ENCODE peak calls at places on chromosomes 6 and 20, in six cellular contexts. One of them, this sample, is unnamed.

GRCh38 chr6:105428342-105428957 is 25.6 kb upstream of the PREP start:
- DNase-seq in AG08396: peak
- DNase-seq in GM23248: peak
- DNase-seq in nephron progenitor cell: no peak
- DNase-seq in stimulated activated CD8-positive, alpha-beta memory T cell treated with anti-CD3 and anti-CD28 coated beads, Interleukin-7, amount 100 ng/mL, for 48 hours: no peak
- DNase-seq in naive thymus-derived CD8-positive, alpha-beta T cell: no peak
- DNase-seq in this sample: no peak

GRCh38 chr20:51411867-51412266 is 130.7 kb downstream of the NFATC2 start:
- DNase-seq in AG08396: no peak
- DNase-seq in GM23248: no peak
- DNase-seq in nephron progenitor cell: no peak
- DNase-seq in stimulated activated CD8-positive, alpha-beta memory T cell treated with anti-CD3 and anti-CD28 coated beads, Interleukin-7, amount 100 ng/mL, for 48 hours: no peak
- DNase-seq in naive thymus-derived CD8-positive, alpha-beta T cell: no peak
- DNase-seq in this sample: no peak

GRCh38 chr6:43578748-43579147 is 2.8 kb downstream of the POLH start:
- DNase-seq in AG08396: peak
- DNase-seq in GM23248: peak
- DNase-seq in nephron progenitor cell: no peak
- DNase-seq in stimulated activated CD8-positive, alpha-beta memory T cell treated with anti-CD3 and anti-CD28 coated beads, Interleukin-7, amount 100 ng/mL, for 48 hours: no peak
- DNase-seq in naive thymus-derived CD8-positive, alpha-beta T cell: no peak
- DNase-seq in this sample: no peak

GRCh38 chr6:128209771-128210170 is 308.9 kb upstream of the THEMIS start:
- DNase-seq in AG08396: peak
- DNase-seq in GM23248: peak
- DNase-seq in nephron progenitor cell: no peak
- DNase-seq in stimulated activated CD8-positive, alpha-beta memory T cell treated with anti-CD3 and anti-CD28 coated beads, Interleukin-7, amount 100 ng/mL, for 48 hours: no peak
- DNase-seq in naive thymus-derived CD8-positive, alpha-beta T cell: no peak
- DNase-seq in this sample: no peak

GRCh38 chr6:93678841-93679454 is 259.6 kb upstream of the EPHA7 start:
- DNase-seq in AG08396: no peak
- DNase-seq in GM23248: no peak
- DNase-seq in nephron progenitor cell: no peak
- DNase-seq in stimulated activated CD8-positive, alpha-beta memory T cell treated with anti-CD3 and anti-CD28 coated beads, Interleukin-7, amount 100 ng/mL, for 48 hours: no peak
- DNase-seq in naive thymus-derived CD8-positive, alpha-beta T cell: no peak
- DNase-seq in this sample: no peak

GRCh38 chr6:93341900-93342613 is 77.3 kb downstream of the EPHA7 start:
- DNase-seq in AG08396: no peak
- DNase-seq in GM23248: no peak
- DNase-seq in nephron progenitor cell: peak
- DNase-seq in stimulated activated CD8-positive, alpha-beta memory T cell treated with anti-CD3 and anti-CD28 coated beads, Interleukin-7, amount 100 ng/mL, for 48 hours: no peak
- DNase-seq in naive thymus-derived CD8-positive, alpha-beta T cell: no peak
- DNase-seq in this sample: no peak

GRCh38 chr6:71134929-71135642 is 153.5 kb upstream of the OGFRL1 start:
- DNase-seq in AG08396: no peak
- DNase-seq in GM23248: no peak
- DNase-seq in nephron progenitor cell: no peak
- DNase-seq in stimulated activated CD8-positive, alpha-beta memory T cell treated with anti-CD3 and anti-CD28 coated beads, Interleukin-7, amount 100 ng/mL, for 48 hours: no peak
- DNase-seq in naive thymus-derived CD8-positive, alpha-beta T cell: no peak
- DNase-seq in this sample: no peak

GRCh38 chr6:112237644-112238043 is 16.7 kb downstream of the LAMA4 start:
- DNase-seq in AG08396: peak
- DNase-seq in GM23248: peak
- DNase-seq in nephron progenitor cell: no peak
- DNase-seq in stimulated activated CD8-positive, alpha-beta memory T cell treated with anti-CD3 and anti-CD28 coated beads, Interleukin-7, amount 100 ng/mL, for 48 hours: no peak
- DNase-seq in naive thymus-derived CD8-positive, alpha-beta T cell: no peak
- DNase-seq in this sample: no peak

GRCh38 chr20:63574156-63574828 is at the start of gene HELZ2:
- DNase-seq in AG08396: peak
- DNase-seq in GM23248: peak
- DNase-seq in nephron progenitor cell: peak
- DNase-seq in stimulated activated CD8-positive, alpha-beta memory T cell treated with anti-CD3 and anti-CD28 coated beads, Interleukin-7, amount 100 ng/mL, for 48 hours: no peak
- DNase-seq in naive thymus-derived CD8-positive, alpha-beta T cell: peak
- DNase-seq in this sample: peak

GRCh38 chr6:22057962-22058361 is 238.9 kb downstream of the PRL start:
- DNase-seq in AG08396: no peak
- DNase-seq in GM23248: peak
- DNase-seq in nephron progenitor cell: no peak
- DNase-seq in stimulated activated CD8-positive, alpha-beta memory T cell treated with anti-CD3 and anti-CD28 coated beads, Interleukin-7, amount 100 ng/mL, for 48 hours: no peak
- DNase-seq in naive thymus-derived CD8-positive, alpha-beta T cell: no peak
- DNase-seq in this sample: no peak

GRCh38 chr6:107124934-107125348 is 9.6 kb upstream of the BEND3 start:
- DNase-seq in AG08396: no peak
- DNase-seq in GM23248: no peak
- DNase-seq in nephron progenitor cell: no peak
- DNase-seq in stimulated activated CD8-positive, alpha-beta memory T cell treated with anti-CD3 and anti-CD28 coated beads, Interleukin-7, amount 100 ng/mL, for 48 hours: no peak
- DNase-seq in naive thymus-derived CD8-positive, alpha-beta T cell: no peak
- DNase-seq in this sample: no peak

GRCh38 chr6:130937942-130938604 is 110.9 kb downstream of the SMLR1 start:
- DNase-seq in AG08396: peak
- DNase-seq in GM23248: peak
- DNase-seq in nephron progenitor cell: no peak
- DNase-seq in stimulated activated CD8-positive, alpha-beta memory T cell treated with anti-CD3 and anti-CD28 coated beads, Interleukin-7, amount 100 ng/mL, for 48 hours: no peak
- DNase-seq in naive thymus-derived CD8-positive, alpha-beta T cell: no peak
- DNase-seq in this sample: no peak

GRCh38 chr20:32636278-32636677 is 37.5 kb downstream of the C20orf203 start:
- DNase-seq in AG08396: no peak
- DNase-seq in GM23248: peak
- DNase-seq in nephron progenitor cell: no peak
- DNase-seq in stimulated activated CD8-positive, alpha-beta memory T cell treated with anti-CD3 and anti-CD28 coated beads, Interleukin-7, amount 100 ng/mL, for 48 hours: no peak
- DNase-seq in naive thymus-derived CD8-positive, alpha-beta T cell: no peak
- DNase-seq in this sample: no peak

GRCh38 chr6:106158816-106159215 is 72.7 kb downstream of the PRDM1 start:
- DNase-seq in AG08396: no peak
- DNase-seq in GM23248: peak
- DNase-seq in nephron progenitor cell: no peak
- DNase-seq in stimulated activated CD8-positive, alpha-beta memory T cell treated with anti-CD3 and anti-CD28 coated beads, Interleukin-7, amount 100 ng/mL, for 48 hours: no peak
- DNase-seq in naive thymus-derived CD8-positive, alpha-beta T cell: no peak
- DNase-seq in this sample: no peak

GRCh38 chr6:36581716-36582115 is 12.4 kb upstream of the SRSF3 start:
- DNase-seq in AG08396: no peak
- DNase-seq in GM23248: peak
- DNase-seq in nephron progenitor cell: no peak
- DNase-seq in stimulated activated CD8-positive, alpha-beta memory T cell treated with anti-CD3 and anti-CD28 coated beads, Interleukin-7, amount 100 ng/mL, for 48 hours: no peak
- DNase-seq in naive thymus-derived CD8-positive, alpha-beta T cell: no peak
- DNase-seq in this sample: no peak

GRCh38 chr6:89034586-89035251 is 45.8 kb upstream of the PNRC1 start:
- DNase-seq in AG08396: peak
- DNase-seq in GM23248: peak
- DNase-seq in nephron progenitor cell: no peak
- DNase-seq in stimulated activated CD8-positive, alpha-beta memory T cell treated with anti-CD3 and anti-CD28 coated beads, Interleukin-7, amount 100 ng/mL, for 48 hours: no peak
- DNase-seq in naive thymus-derived CD8-positive, alpha-beta T cell: no peak
- DNase-seq in this sample: no peak

GRCh38 chr6:2939315-2940009 is 31.9 kb downstream of the SERPINB6 start:
- DNase-seq in AG08396: no peak
- DNase-seq in GM23248: no peak
- DNase-seq in nephron progenitor cell: no peak
- DNase-seq in stimulated activated CD8-positive, alpha-beta memory T cell treated with anti-CD3 and anti-CD28 coated beads, Interleukin-7, amount 100 ng/mL, for 48 hours: no peak
- DNase-seq in naive thymus-derived CD8-positive, alpha-beta T cell: no peak
- DNase-seq in this sample: no peak

GRCh38 chr6:25342784-25343183 is 63.6 kb downstream of the CARMIL1 start:
- DNase-seq in AG08396: no peak
- DNase-seq in GM23248: peak
- DNase-seq in nephron progenitor cell: no peak
- DNase-seq in stimulated activated CD8-positive, alpha-beta memory T cell treated with anti-CD3 and anti-CD28 coated beads, Interleukin-7, amount 100 ng/mL, for 48 hours: no peak
- DNase-seq in naive thymus-derived CD8-positive, alpha-beta T cell: no peak
- DNase-seq in this sample: no peak

GRCh38 chr6:134647861-134648260 is 302.0 kb downstream of the ALDH8A1 start:
- DNase-seq in AG08396: no peak
- DNase-seq in GM23248: no peak
- DNase-seq in nephron progenitor cell: no peak
- DNase-seq in stimulated activated CD8-positive, alpha-beta memory T cell treated with anti-CD3 and anti-CD28 coated beads, Interleukin-7, amount 100 ng/mL, for 48 hours: no peak
- DNase-seq in naive thymus-derived CD8-positive, alpha-beta T cell: no peak
- DNase-seq in this sample: no peak

GRCh38 chr20:33992145-33992922 is 1.4 kb upstream of the RALY start:
- DNase-seq in AG08396: no peak
- DNase-seq in GM23248: peak
- DNase-seq in nephron progenitor cell: no peak
- DNase-seq in stimulated activated CD8-positive, alpha-beta memory T cell treated with anti-CD3 and anti-CD28 coated beads, Interleukin-7, amount 100 ng/mL, for 48 hours: no peak
- DNase-seq in naive thymus-derived CD8-positive, alpha-beta T cell: no peak
- DNase-seq in this sample: no peak

GRCh38 chr20:56368351-56369134 is 9.8 kb downstream of the FAM210B start:
- DNase-seq in AG08396: no peak
- DNase-seq in GM23248: no peak
- DNase-seq in nephron progenitor cell: no peak
- DNase-seq in stimulated activated CD8-positive, alpha-beta memory T cell treated with anti-CD3 and anti-CD28 coated beads, Interleukin-7, amount 100 ng/mL, for 48 hours: no peak
- DNase-seq in naive thymus-derived CD8-positive, alpha-beta T cell: no peak
- DNase-seq in this sample: peak

GRCh38 chr20:9518776-9519175 is 4.4 kb downstream of the LAMP5 start:
- DNase-seq in AG08396: no peak
- DNase-seq in GM23248: no peak
- DNase-seq in nephron progenitor cell: no peak
- DNase-seq in stimulated activated CD8-positive, alpha-beta memory T cell treated with anti-CD3 and anti-CD28 coated beads, Interleukin-7, amount 100 ng/mL, for 48 hours: no peak
- DNase-seq in naive thymus-derived CD8-positive, alpha-beta T cell: no peak
- DNase-seq in this sample: no peak

GRCh38 chr20:43949741-43950618 is 35.3 kb downstream of the TOX2 start:
- DNase-seq in AG08396: no peak
- DNase-seq in GM23248: no peak
- DNase-seq in nephron progenitor cell: no peak
- DNase-seq in stimulated activated CD8-positive, alpha-beta memory T cell treated with anti-CD3 and anti-CD28 coated beads, Interleukin-7, amount 100 ng/mL, for 48 hours: peak
- DNase-seq in naive thymus-derived CD8-positive, alpha-beta T cell: peak
- DNase-seq in this sample: no peak

GRCh38 chr20:61950631-61951010 is 115.1 kb downstream of the TAF4 start:
- DNase-seq in AG08396: no peak
- DNase-seq in GM23248: no peak
- DNase-seq in nephron progenitor cell: no peak
- DNase-seq in stimulated activated CD8-positive, alpha-beta memory T cell treated with anti-CD3 and anti-CD28 coated beads, Interleukin-7, amount 100 ng/mL, for 48 hours: no peak
- DNase-seq in naive thymus-derived CD8-positive, alpha-beta T cell: peak
- DNase-seq in this sample: no peak

GRCh38 chr6:169864148-169865030 is 113.0 kb downstream of the ERMARD start:
- DNase-seq in AG08396: no peak
- DNase-seq in GM23248: no peak
- DNase-seq in nephron progenitor cell: no peak
- DNase-seq in stimulated activated CD8-positive, alpha-beta memory T cell treated with anti-CD3 and anti-CD28 coated beads, Interleukin-7, amount 100 ng/mL, for 48 hours: no peak
- DNase-seq in naive thymus-derived CD8-positive, alpha-beta T cell: no peak
- DNase-seq in this sample: no peak

GRCh38 chr6:138500867-138501446 is 1.7 kb upstream of the NHSL1 start:
- DNase-seq in AG08396: no peak
- DNase-seq in GM23248: peak
- DNase-seq in nephron progenitor cell: no peak
- DNase-seq in stimulated activated CD8-positive, alpha-beta memory T cell treated with anti-CD3 and anti-CD28 coated beads, Interleukin-7, amount 100 ng/mL, for 48 hours: no peak
- DNase-seq in naive thymus-derived CD8-positive, alpha-beta T cell: no peak
- DNase-seq in this sample: no peak

GRCh38 chr6:7155871-7156579 is 48.3 kb downstream of the RREB1 start:
- DNase-seq in AG08396: no peak
- DNase-seq in GM23248: peak
- DNase-seq in nephron progenitor cell: no peak
- DNase-seq in stimulated activated CD8-positive, alpha-beta memory T cell treated with anti-CD3 and anti-CD28 coated beads, Interleukin-7, amount 100 ng/mL, for 48 hours: no peak
- DNase-seq in naive thymus-derived CD8-positive, alpha-beta T cell: no peak
- DNase-seq in this sample: no peak

GRCh38 chr20:48262396-48262795 is 477.1 kb upstream of the SULF2 start:
- DNase-seq in AG08396: no peak
- DNase-seq in GM23248: no peak
- DNase-seq in nephron progenitor cell: no peak
- DNase-seq in stimulated activated CD8-positive, alpha-beta memory T cell treated with anti-CD3 and anti-CD28 coated beads, Interleukin-7, amount 100 ng/mL, for 48 hours: no peak
- DNase-seq in naive thymus-derived CD8-positive, alpha-beta T cell: no peak
- DNase-seq in this sample: no peak

GRCh38 chr20:43564993-43565757 is 6.3 kb downstream of the SGK2 start:
- DNase-seq in AG08396: no peak
- DNase-seq in GM23248: no peak
- DNase-seq in nephron progenitor cell: no peak
- DNase-seq in stimulated activated CD8-positive, alpha-beta memory T cell treated with anti-CD3 and anti-CD28 coated beads, Interleukin-7, amount 100 ng/mL, for 48 hours: no peak
- DNase-seq in naive thymus-derived CD8-positive, alpha-beta T cell: no peak
- DNase-seq in this sample: peak

GRCh38 chr6:75206338-75207210 is 721 bp upstream of the COL12A1 start:
- DNase-seq in AG08396: no peak
- DNase-seq in GM23248: peak
- DNase-seq in nephron progenitor cell: peak
- DNase-seq in stimulated activated CD8-positive, alpha-beta memory T cell treated with anti-CD3 and anti-CD28 coated beads, Interleukin-7, amount 100 ng/mL, for 48 hours: no peak
- DNase-seq in naive thymus-derived CD8-positive, alpha-beta T cell: no peak
- DNase-seq in this sample: no peak

GRCh38 chr20:36349384-36350170 is 43.4 kb downstream of the DLGAP4 start:
- DNase-seq in AG08396: no peak
- DNase-seq in GM23248: no peak
- DNase-seq in nephron progenitor cell: no peak
- DNase-seq in stimulated activated CD8-positive, alpha-beta memory T cell treated with anti-CD3 and anti-CD28 coated beads, Interleukin-7, amount 100 ng/mL, for 48 hours: no peak
- DNase-seq in naive thymus-derived CD8-positive, alpha-beta T cell: no peak
- DNase-seq in this sample: no peak

GRCh38 chr6:15089569-15090144 is 156.2 kb upstream of the JARID2 start:
- DNase-seq in AG08396: no peak
- DNase-seq in GM23248: no peak
- DNase-seq in nephron progenitor cell: peak
- DNase-seq in stimulated activated CD8-positive, alpha-beta memory T cell treated with anti-CD3 and anti-CD28 coated beads, Interleukin-7, amount 100 ng/mL, for 48 hours: no peak
- DNase-seq in naive thymus-derived CD8-positive, alpha-beta T cell: no peak
- DNase-seq in this sample: no peak

GRCh38 chr6:166655713-166656265 is 28.7 kb upstream of the RPS6KA2 start:
- DNase-seq in AG08396: no peak
- DNase-seq in GM23248: no peak
- DNase-seq in nephron progenitor cell: no peak
- DNase-seq in stimulated activated CD8-positive, alpha-beta memory T cell treated with anti-CD3 and anti-CD28 coated beads, Interleukin-7, amount 100 ng/mL, for 48 hours: no peak
- DNase-seq in naive thymus-derived CD8-positive, alpha-beta T cell: no peak
- DNase-seq in this sample: no peak

GRCh38 chr20:62722627-62723026 is 14.0 kb downstream of the NTSR1 start:
- DNase-seq in AG08396: no peak
- DNase-seq in GM23248: no peak
- DNase-seq in nephron progenitor cell: no peak
- DNase-seq in stimulated activated CD8-positive, alpha-beta memory T cell treated with anti-CD3 and anti-CD28 coated beads, Interleukin-7, amount 100 ng/mL, for 48 hours: no peak
- DNase-seq in naive thymus-derived CD8-positive, alpha-beta T cell: no peak
- DNase-seq in this sample: no peak

GRCh38 chr6:56840467-56841371 is 114.2 kb upstream of the BEND6 start:
- DNase-seq in AG08396: peak
- DNase-seq in GM23248: peak
- DNase-seq in nephron progenitor cell: no peak
- DNase-seq in stimulated activated CD8-positive, alpha-beta memory T cell treated with anti-CD3 and anti-CD28 coated beads, Interleukin-7, amount 100 ng/mL, for 48 hours: no peak
- DNase-seq in naive thymus-derived CD8-positive, alpha-beta T cell: no peak
- DNase-seq in this sample: no peak

This sample was measured in hypothalamus.